ENCODE peak calls at places on chromosomes 7 and 10, in seven cellular contexts. One of them, this sample, is unnamed.
A peak's percentile ranks its signal among the peaks of the same experiment; 100 is the strongest.

GRCh38 chr7:4713183-4713784 is 31.2 kb downstream of the FOXK1 start:
- DNase-seq in cardiac fibroblast: peak; percentile 31
- DNase-seq in Calu3: no peak
- DNase-seq in A673: no peak
- DNase-seq in NCI-H345: no peak
- DNase-seq in COR-L47: no peak
- DNase-seq in HFF-Myc: no peak
- DNase-seq in this sample: no peak

GRCh38 chr7:16114633-16115032 is 306.7 kb downstream of the CRPPA start:
- DNase-seq in NCI-H345: no peak
- DNase-seq in HFF-Myc: peak; percentile 27
- DNase-seq in cardiac fibroblast: peak; percentile 71
- DNase-seq in Calu3: peak; percentile 34
- DNase-seq in A673: peak; percentile 48
- DNase-seq in COR-L47: no peak
- DNase-seq in this sample: no peak

GRCh38 chr10:91590904-91591791 is 41.7 kb downstream of the PPP1R3C start:
- DNase-seq in COR-L47: no peak
- DNase-seq in cardiac fibroblast: peak; percentile 80
- DNase-seq in HFF-Myc: peak; percentile 83
- DNase-seq in Calu3: no peak
- DNase-seq in NCI-H345: no peak
- DNase-seq in A673: no peak
- DNase-seq in this sample: no peak

GRCh38 chr7:74343281-74344127 is 54.3 kb downstream of the CLIP2 start:
- DNase-seq in HFF-Myc: no peak
- DNase-seq in cardiac fibroblast: peak; percentile 49
- DNase-seq in NCI-H345: no peak
- DNase-seq in COR-L47: no peak
- DNase-seq in A673: no peak
- DNase-seq in Calu3: peak; percentile 32
- DNase-seq in this sample: peak; percentile 11

GRCh38 chr7:1664711-1665591 is 5.1 kb upstream of the ELFN1 start:
- DNase-seq in Calu3: peak; percentile 83
- DNase-seq in COR-L47: peak; percentile 34
- DNase-seq in cardiac fibroblast: peak; percentile 64
- DNase-seq in A673: peak; percentile 76
- DNase-seq in NCI-H345: peak; percentile 71
- DNase-seq in HFF-Myc: no peak
- DNase-seq in this sample: peak; percentile 17

GRCh38 chr10:50603151-50603850 is 20.5 kb downstream of the SGMS1 start:
- DNase-seq in COR-L47: no peak
- DNase-seq in Calu3: no peak
- DNase-seq in NCI-H345: no peak
- DNase-seq in A673: no peak
- DNase-seq in cardiac fibroblast: no peak
- DNase-seq in HFF-Myc: no peak
- DNase-seq in this sample: no peak

GRCh38 chr10:124655191-124656112 is 88.7 kb downstream of the FAM53B start:
- DNase-seq in A673: no peak
- DNase-seq in NCI-H345: no peak
- DNase-seq in HFF-Myc: no peak
- DNase-seq in cardiac fibroblast: no peak
- DNase-seq in Calu3: no peak
- DNase-seq in COR-L47: no peak
- DNase-seq in this sample: no peak

GRCh38 chr7:82507365-82507975 is 63.9 kb upstream of the CACNA2D1 start:
- DNase-seq in A673: no peak
- DNase-seq in cardiac fibroblast: no peak
- DNase-seq in HFF-Myc: no peak
- DNase-seq in Calu3: peak; percentile 51
- DNase-seq in COR-L47: peak; percentile 31
- DNase-seq in NCI-H345: peak; percentile 87
- DNase-seq in this sample: no peak

This sample was measured in occipital lobe.